ENCODE peak calls at places on chromosomes 5 and 9, in eight cellular contexts. Z is tibial artery, E is heart left ventricle, I is left ventricle myocardium inferior, G is IMR-90, F is adrenal gland, S is hepatocyte, W is uterus. U is an unnamed sample. For H3K4me1 and H3K36me3, the result is how much of the 10 kb centered on the place peaks cover.

GRCh38 chr5:148849461-148849860 is 23.1 kb downstream of the ADRB2 start:
- DNase-seq in Z (no peak), E (no peak), I (no peak), G (no peak), F (peak), S (no peak), W (no peak), U (no peak)

GRCh38 chr9:95574176-95574575 is 57.4 kb upstream of the PTCH1 start:
- DNase-seq in Z (no peak), E (no peak), I (no peak), G (no peak), F (no peak), S (no peak), W (no peak), U (no peak)

GRCh38 chr5:152529456-152529855 is 124.4 kb upstream of the NMUR2 start:
- DNase-seq in Z (no peak), E (no peak), I (no peak), G (no peak), F (no peak), S (no peak), W (no peak), U (no peak)

GRCh38 chr5:149397530-149397929 is 18.4 kb upstream of the IL17B start:
- DNase-seq in Z (no peak), E (no peak), I (no peak), G (peak), F (peak), S (peak), W (peak), U (no peak)

GRCh38 chr9:80028501-80028900 is 456.7 kb downstream of the TLE4 start:
- DNase-seq in Z (no peak), E (no peak), I (no peak), G (no peak), F (no peak), S (peak), W (no peak), U (no peak)

GRCh38 chr5:170297589-170298462 is at the start of gene LCP2:
- DNase-seq in Z (no peak), E (no peak), I (no peak), G (no peak), F (no peak), S (no peak), W (no peak), U (peak)

GRCh38 chr5:143397302-143398052 is 6.0 kb downstream of the NR3C1 start:
- DNase-seq in Z (no peak), E (no peak), I (no peak), G (no peak), F (no peak), S (no peak), W (no peak), U (no peak)

GRCh38 chr9:94861589-94862241 is 135.2 kb downstream of the AOPEP start:
- DNase-seq in Z (no peak), E (no peak), I (no peak), G (peak), F (no peak), S (peak), W (peak), U (no peak)

GRCh38 chr5:122170630-122171029 is 41.3 kb downstream of the ZNF474 start:
- DNase-seq in Z (no peak), E (no peak), I (no peak), G (peak), F (no peak), S (no peak), W (no peak), U (no peak)

GRCh38 chr5:56159521-56159947 is 73.6 kb downstream of the ANKRD55 start:
- DNase-seq in Z (no peak), E (no peak), I (no peak), G (no peak), F (no peak), S (no peak), W (no peak), U (no peak)

GRCh38 chr9:33239922-33240321 is at the start of gene SPINK4:
- DNase-seq in Z (no peak), E (no peak), I (peak), G (peak), F (peak), S (peak), W (no peak), U (no peak)

GRCh38 chr5:167160388-167160787 is 1131.1 kb upstream of the WWC1 start:
- DNase-seq in Z (no peak), E (no peak), I (no peak), G (no peak), F (no peak), S (no peak), W (no peak), U (no peak)

GRCh38 chr9:75454891-75455290 is 366.6 kb downstream of the OSTF1 start:
- DNase-seq in Z (no peak), E (no peak), I (no peak), G (no peak), F (no peak), S (no peak), W (no peak), U (no peak)

GRCh38 chr5:125696762-125697161 is 726.4 kb upstream of the GRAMD2B start:
- DNase-seq in Z (no peak), E (peak), I (no peak), G (peak), F (no peak), S (peak), W (no peak), U (no peak)

GRCh38 chr5:14153932-14154646 is 10.9 kb downstream of the TRIO start:
- DNase-seq in Z (peak), E (peak), I (peak), G (peak), F (peak), S (peak), W (peak), U (peak)

GRCh38 chr9:23611874-23612273 is 214.2 kb downstream of the ELAVL2 start:
- DNase-seq in Z (no peak), E (no peak), I (no peak), G (no peak), F (no peak), S (no peak), W (no peak), U (no peak)

GRCh38 chr9:38090170-38090569 is 21.1 kb upstream of the SHB start:
- DNase-seq in Z (no peak), E (no peak), I (no peak), G (no peak), F (peak), S (no peak), W (no peak), U (no peak)

GRCh38 chr9:115289757-115290208 is 171.8 kb upstream of the TNC start:
- DNase-seq in Z (no peak), E (peak), I (no peak), G (peak), F (no peak), S (peak), W (no peak), U (no peak)

GRCh38 chr9:74643303-74643933 is 146.3 kb downstream of the RORB start:
- DNase-seq in Z (no peak), E (no peak), I (no peak), G (no peak), F (no peak), S (peak), W (no peak), U (no peak)

GRCh38 chr9:121975801-121976277 is 117.3 kb downstream of the TTLL11 start:
- DNase-seq in Z (no peak), E (no peak), I (no peak), G (peak), F (peak), S (peak), W (no peak), U (no peak)

GRCh38 chr5:71969464-71969863 is 137.8 kb upstream of the MAP1B start:
- DNase-seq in Z (no peak), E (no peak), I (no peak), G (no peak), F (no peak), S (no peak), W (no peak), U (no peak)

GRCh38 chr5:181224390-181225234 is 1.5 kb downstream of the TRIM41 start:
- DNase-seq in Z (peak), E (no peak), I (no peak), G (no peak), F (no peak), S (no peak), W (no peak), U (no peak)

GRCh38 chr5:93395891-93396465 is 185.0 kb downstream of the NR2F1-AS1 start:
- DNase-seq in Z (no peak), E (no peak), I (no peak), G (peak), F (no peak), S (no peak), W (peak), U (no peak)

GRCh38 chr9:75455444-75455921 is 367.2 kb downstream of the OSTF1 start:
- DNase-seq in Z (no peak), E (no peak), I (no peak), G (peak), F (peak), S (peak), W (peak), U (no peak)

GRCh38 chr5:123785160-123786001 is 273.4 kb downstream of the CSNK1G3 start:
- DNase-seq in Z (no peak), E (no peak), I (no peak), G (peak), F (no peak), S (peak), W (peak), U (no peak)

GRCh38 chr5:42811591-42812392 is at the start of gene SELENOP:
- DNase-seq in Z (peak), E (peak), I (no peak), G (no peak), F (peak), S (peak), W (peak), U (no peak)

GRCh38 chr9:136482046-136482792 is 621 bp downstream of the SEC16A start:
- DNase-seq in Z (no peak), E (no peak), I (no peak), G (peak), F (peak), S (peak), W (no peak), U (no peak)

GRCh38 chr5:179534431-179534830 is 15.9 kb upstream of the RUFY1 start:
- DNase-seq in Z (no peak), E (no peak), I (no peak), G (no peak), F (no peak), S (no peak), W (no peak), U (no peak)

GRCh38 chr9:81183763-81184162 is 505.6 kb downstream of the TLE1 start:
- DNase-seq in Z (no peak), E (no peak), I (no peak), G (peak), F (no peak), S (no peak), W (no peak), U (no peak)

GRCh38 chr5:78845487-78845886 is 139.6 kb downstream of the ARSB start:
- DNase-seq in Z (no peak), E (no peak), I (no peak), G (no peak), F (no peak), S (no peak), W (no peak), U (no peak)

GRCh38 chr5:109692011-109692410 is 2.3 kb downstream of the MAN2A1 start:
- DNase-seq in Z (no peak), E (no peak), I (no peak), G (peak), F (no peak), S (no peak), W (no peak), U (no peak)

GRCh38 chr5:4017076-4017803 is 421.6 kb downstream of the IRX1 start:
- DNase-seq in Z (no peak), E (no peak), I (no peak), G (no peak), F (no peak), S (no peak), W (no peak), U (no peak)

GRCh38 chr9:127976943-127977871 is 3.6 kb downstream of the EEIG1 start:
- DNase-seq in Z (no peak), E (no peak), I (no peak), G (no peak), F (no peak), S (no peak), W (no peak), U (no peak)
- H3K4me1 ChIP-seq in Z (under half), E (half or more), I (half or more), G (under half), F (half or more), S (half or more), W (under half), U (half or more)

GRCh38 chr5:1093361-1093760 is 18.5 kb downstream of the SLC12A7 start:
- DNase-seq in Z (no peak), E (peak), I (peak), G (no peak), F (no peak), S (no peak), W (no peak), U (no peak)

GRCh38 chr5:1090538-1090937 is 21.3 kb downstream of the SLC12A7 start:
- DNase-seq in Z (no peak), E (peak), I (peak), G (peak), F (peak), S (peak), W (no peak), U (no peak)

GRCh38 chr5:1089621-1090040 is 22.2 kb downstream of the SLC12A7 start:
- DNase-seq in Z (no peak), E (no peak), I (no peak), G (no peak), F (peak), S (no peak), W (no peak), U (no peak)

GRCh38 chr5:1091632-1092031 is 20.2 kb downstream of the SLC12A7 start:
- DNase-seq in Z (no peak), E (no peak), I (no peak), G (no peak), F (no peak), S (no peak), W (no peak), U (no peak)

DNA sequence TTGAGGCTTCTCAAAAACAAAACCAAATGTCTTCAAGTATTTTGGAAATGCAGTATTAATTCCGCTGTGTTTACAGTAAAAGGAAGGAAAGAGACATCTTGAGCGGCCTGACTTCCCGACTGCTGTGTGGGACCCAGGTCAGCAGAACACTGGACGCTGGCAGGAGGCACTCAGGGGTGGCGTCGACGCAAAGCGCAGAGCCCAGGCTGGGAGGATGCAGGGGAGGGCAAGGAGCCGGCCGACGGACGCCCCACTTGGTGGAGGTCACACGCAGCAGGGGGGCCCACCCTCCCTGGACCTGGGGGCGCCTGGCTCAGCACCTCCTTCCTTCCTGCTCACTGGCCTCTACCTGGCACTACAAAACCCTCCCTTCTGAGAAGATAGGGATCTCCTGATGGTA is 19.7 kb downstream of the SLC12A7 start:
- DNase-seq in Z (no peak), E (no peak), I (no peak), G (no peak), F (peak), S (no peak), W (no peak), U (no peak)
- H3K36me3 ChIP-seq in Z (under half), E (under half), I (half or more), G (under half), F (under half), S (under half), W (under half), U (under half)

GRCh38 chr9:29873579-29873978 is 2300.3 kb upstream of the C9orf72 start:
- DNase-seq in Z (no peak), E (no peak), I (no peak), G (no peak), F (no peak), S (no peak), W (no peak), U (no peak)

GRCh38 chr9:29875522-29875921 is 2302.2 kb upstream of the C9orf72 start:
- DNase-seq in Z (no peak), E (no peak), I (no peak), G (no peak), F (no peak), S (no peak), W (no peak), U (no peak)
- H3K4me1 ChIP-seq in Z (under half), E (under half), I (under half), G (under half), F (under half), S (under half), W (under half), U (under half)

DNA sequence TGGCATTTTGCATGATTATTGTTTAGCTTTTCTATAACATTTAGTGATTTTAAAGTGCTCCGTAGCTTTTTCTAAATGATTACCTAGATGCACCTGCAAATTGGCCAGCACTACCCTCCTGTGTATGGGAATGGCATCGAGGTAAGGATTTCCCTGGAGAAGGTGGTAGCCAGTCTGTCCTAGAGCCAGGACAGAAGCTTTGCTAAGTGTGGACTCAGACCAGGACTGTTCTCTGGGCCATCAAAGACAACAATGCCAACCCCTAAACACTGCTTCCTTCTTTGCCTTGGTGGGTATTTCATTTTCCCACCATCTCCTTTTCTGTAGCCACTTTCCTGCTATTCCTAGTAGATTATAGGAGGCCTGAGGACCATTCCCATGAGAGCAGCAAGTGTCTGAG is 53.0 kb downstream of the CD180 start:
- DNase-seq in Z (no peak), E (no peak), I (no peak), G (no peak), F (no peak), S (no peak), W (no peak), U (no peak)
- H3K36me3 ChIP-seq in Z (half or more), E (under half), I (half or more), G (under half), F (under half), S (under half), W (under half), U (under half)

GRCh38 chr9:90423661-90424193 is 218.9 kb downstream of the DIRAS2 start:
- DNase-seq in Z (no peak), E (no peak), I (no peak), G (no peak), F (no peak), S (peak), W (no peak), U (no peak)

GRCh38 chr9:90420211-90420610 is 222.4 kb downstream of the DIRAS2 start:
- DNase-seq in Z (no peak), E (no peak), I (no peak), G (no peak), F (no peak), S (no peak), W (no peak), U (no peak)

GRCh38 chr9:90421786-90422185 is 220.8 kb downstream of the DIRAS2 start:
- DNase-seq in Z (no peak), E (no peak), I (no peak), G (no peak), F (no peak), S (no peak), W (no peak), U (no peak)

GRCh38 chr9:90420714-90421513 is 221.7 kb downstream of the DIRAS2 start:
- DNase-seq in Z (no peak), E (no peak), I (no peak), G (no peak), F (no peak), S (no peak), W (no peak), U (no peak)
- H3K4me1 ChIP-seq in Z (under half), E (under half), I (under half), G (under half), F (under half), S (under half), W (under half), U (under half)

GRCh38 chr9:134489621-134490380 is 151.8 kb upstream of the COL5A1 start:
- DNase-seq in Z (peak), E (no peak), I (no peak), G (no peak), F (peak), S (no peak), W (no peak), U (no peak)
- H3K36me3 ChIP-seq in Z (under half), E (under half), I (under half), G (under half), F (under half), S (under half), W (under half), U (under half)

DNA sequence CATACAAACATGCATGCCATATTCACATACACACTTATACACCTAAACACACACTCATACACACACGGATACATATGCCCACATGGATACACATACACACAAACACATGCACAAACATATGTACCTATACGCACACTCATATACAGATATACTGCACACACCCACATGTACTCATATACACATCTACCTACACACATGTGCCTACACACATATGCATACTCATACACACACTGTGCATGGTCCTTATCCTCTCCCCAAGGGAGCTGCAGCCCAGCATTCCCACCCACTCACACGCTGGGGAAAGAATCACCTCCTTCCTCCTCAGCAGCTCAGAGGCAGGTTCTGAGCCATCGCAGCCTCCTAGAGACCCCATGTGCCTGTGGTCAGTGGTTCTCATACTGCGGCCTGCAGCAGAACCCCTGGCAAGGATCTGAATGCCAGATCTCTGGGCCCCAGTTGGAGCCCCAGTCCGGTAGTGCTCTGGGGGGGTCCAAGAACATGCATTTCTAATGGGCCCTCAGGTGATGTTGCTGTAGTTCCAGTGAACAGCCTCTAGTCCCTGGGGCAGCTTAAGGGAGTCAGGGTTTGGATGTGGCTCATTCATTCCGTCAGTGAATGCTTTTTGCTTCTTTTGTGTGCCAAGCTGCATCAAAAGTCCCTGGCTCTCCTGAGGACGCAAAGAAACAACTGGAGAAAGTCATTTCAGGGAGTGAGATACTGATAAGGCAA is 39.0 kb downstream of the SEMA4D start:
- DNase-seq in Z (no peak), E (no peak), I (no peak), G (no peak), F (no peak), S (no peak), W (no peak), U (no peak)
- H3K4me1 ChIP-seq in Z (under half), E (under half), I (under half), G (under half), F (under half), S (under half), W (under half), U (under half)